ENCODE peak calls at places on chromosome 20, in nine cellular contexts. D is uterus; M is COR-L47; B is A172; R is dorsolateral prefrontal cortex; Z is hippocampal formation; X is stimulated activated CD8-positive, alpha-beta memory T cell treated with anti-CD3 and anti-CD28 coated beads, Interleukin-15, amount 100 ng/mL, for 24 hours; U is RWPE1; L is AG04449. W is an unnamed sample.

GRCh38 chr20:38202153-38202981 is 37.3 kb upstream of the TGM2 start:
- DNase-seq in D (no peak), M (no peak), B (no peak), R (no peak), Z (no peak), X (no peak), U (no peak), L (no peak), W (no peak)

GRCh38 chr20:50874758-50875665 is 56.2 kb downstream of the ADNP start:
- DNase-seq in D (no peak), M (no peak), B (no peak), R (no peak), Z (no peak), X (no peak), U (no peak), L (no peak), W (no peak)

GRCh38 chr20:62501801-62502495 is 26.2 kb upstream of the GATA5 start:
- DNase-seq in D (no peak), M (no peak), B (peak; percentile 96), R (no peak), Z (no peak), X (peak; percentile 21), U (peak; percentile 60), L (peak; percentile 4), W (peak; percentile 66)

GRCh38 chr20:52993091-52993490 is 20.9 kb downstream of the TSHZ2 start:
- DNase-seq in D (no peak), M (no peak), B (no peak), R (no peak), Z (no peak), X (no peak), U (no peak), L (no peak), W (no peak)

GRCh38 chr20:62305149-62305764 is 2.5 kb downstream of the ADRM1 start:
- DNase-seq in D (no peak), M (no peak), B (no peak), R (no peak), Z (no peak), X (no peak), U (no peak), L (no peak), W (no peak)

GRCh38 chr20:62624719-62625455 is 17.4 kb upstream of the SLCO4A1 start:
- DNase-seq in D (no peak), M (no peak), B (no peak), R (no peak), Z (no peak), X (no peak), U (no peak), L (no peak), W (no peak)

GRCh38 chr20:8244637-8245036 is 112.6 kb downstream of the PLCB1 start:
- DNase-seq in D (peak; percentile 50), M (no peak), B (no peak), R (peak; percentile 32), Z (no peak), X (no peak), U (no peak), L (no peak), W (no peak)

GRCh38 chr20:45337367-45338120 is 10.7 kb downstream of the SDC4 start:
- DNase-seq in D (peak; percentile 80), M (no peak), B (peak; percentile 88), R (no peak), Z (no peak), X (no peak), U (peak; percentile 89), L (peak; percentile 87), W (no peak)

GRCh38 chr20:37711987-37712961 is 18.4 kb downstream of the CTNNBL1 start:
- DNase-seq in D (no peak), M (peak; percentile 17), B (no peak), R (peak; percentile 35), Z (peak; percentile 16), X (no peak), U (no peak), L (no peak), W (no peak)

GRCh38 chr20:39909447-39909846 is 779.6 kb downstream of the MAFB start:
- DNase-seq in D (no peak), M (no peak), B (no peak), R (no peak), Z (peak; percentile 13), X (no peak), U (no peak), L (no peak), W (no peak)

GRCh38 chr20:44904377-44904776 is 5.5 kb upstream of the PABPC1L start:
- DNase-seq in D (no peak), M (no peak), B (no peak), R (no peak), Z (no peak), X (no peak), U (no peak), L (no peak), W (no peak)

GRCh38 chr20:11792229-11792953 is 125.3 kb upstream of the BTBD3 start:
- DNase-seq in D (no peak), M (no peak), B (no peak), R (no peak), Z (peak; percentile 3), X (no peak), U (no peak), L (no peak), W (no peak)

GRCh38 chr20:19515074-19515473 is 243.0 kb upstream of the RIN2 start:
- DNase-seq in D (no peak), M (no peak), B (no peak), R (no peak), Z (no peak), X (no peak), U (no peak), L (no peak), W (no peak)

GRCh38 chr20:16580127-16580526 is 6.9 kb upstream of the KIF16B start:
- DNase-seq in D (no peak), M (peak; percentile 23), B (peak; percentile 46), R (no peak), Z (no peak), X (no peak), U (peak; percentile 75), L (peak; percentile 65), W (no peak)

GRCh38 chr20:25248501-25249172 is 752 bp downstream of the PYGB start:
- DNase-seq in D (no peak), M (peak; percentile 29), B (no peak), R (peak; percentile 51), Z (peak; percentile 61), X (no peak), U (peak; percentile 41), L (no peak), W (no peak)

W was measured in CD8-positive, alpha-beta T cell.